ENCODE peak calls at places on chromosomes 2 and 18, in ten cellular contexts. J, E, G, D, K, R, Z, S, Y and T are unnamed samples.

GRCh38 chr18:23357992-23358594 is 95.0 kb upstream of the RIOK3 start:
- DNase-seq in E (peak), R (no peak), G (no peak), K (no peak), Z (no peak), D (no peak), S (peak), J (peak), Y (no peak), T (no peak)

GRCh38 chr2:184452907-184453306 is 145.4 kb upstream of the ZNF804A start:
- DNase-seq in D (no peak), R (no peak), S (no peak), Y (no peak), K (no peak), E (no peak), G (no peak), J (no peak), Z (no peak), T (no peak)

GRCh38 chr2:240663791-240664190 is 18.9 kb downstream of the AQP12B start:
- DNase-seq in S (no peak), Y (no peak), E (no peak), G (no peak), Z (no peak), R (no peak), J (no peak), K (no peak), D (no peak), T (no peak)

GRCh38 chr2:172082105-172082943 is 3.0 kb upstream of the DLX1 start:
- DNase-seq in D (no peak), Z (no peak), G (no peak), E (no peak), R (no peak), Y (peak), S (no peak), J (no peak), K (no peak), T (no peak)

GRCh38 chr18:45440246-45440645 is 175.0 kb upstream of the SLC14A2 start:
- DNase-seq in Z (no peak), G (no peak), J (no peak), S (no peak), K (no peak), Y (no peak), E (no peak), R (no peak), D (no peak), T (no peak)

GRCh38 chr2:70958759-70959158 is 19.7 kb upstream of the ANKRD53 start:
- DNase-seq in R (no peak), S (no peak), K (peak), Z (no peak), E (no peak), J (no peak), D (no peak), Y (no peak), G (no peak), T (no peak)

GRCh38 chr2:96108578-96109561 is 7.5 kb downstream of the ADRA2B start:
- DNase-seq in K (no peak), Z (peak), E (peak), D (no peak), S (peak), G (no peak), Y (peak), J (no peak), R (no peak), T (no peak)

GRCh38 chr2:241545113-241545512 is 13.4 kb upstream of the BOK start:
- DNase-seq in Y (no peak), Z (no peak), K (no peak), R (no peak), G (no peak), S (no peak), J (no peak), D (peak), E (peak), T (no peak)

GRCh38 chr2:228318218-228318617 is 136.7 kb upstream of the SPHKAP start:
- DNase-seq in R (no peak), S (no peak), E (peak), Z (peak), D (peak), G (peak), Y (peak), J (peak), K (no peak), T (peak)

GRCh38 chr2:151354807-151355206 is 2.6 kb upstream of the TNFAIP6 start:
- DNase-seq in J (no peak), R (no peak), K (no peak), Z (no peak), S (no peak), D (no peak), G (no peak), Y (no peak), E (no peak), T (no peak)

GRCh38 chr18:11119962-11120361 is 29.4 kb downstream of the PIEZO2 start:
- DNase-seq in Y (no peak), R (no peak), Z (no peak), S (no peak), E (peak), J (no peak), G (peak), D (peak), K (no peak), T (no peak)